ENCODE peak calls at places on chromosome 4, in ten cellular contexts. D is putamen, K is RPMI7951, X is AML-193, E is T47D, O is cardiac septum, L is Kasumi-1, Q is posterior vena cava, N is sigmoid colon, C is NCI-H524. V is an unnamed sample.

GRCh38 chr4:126097155-126097554 is 782.4 kb downstream of the FAT4 start:
- DNase-seq in D (no peak), K (no peak), X (no peak), E (no peak), O (no peak), L (no peak), Q (no peak), N (no peak), C (no peak), V (no peak)

GRCh38 chr4:11487139-11487538 is 58.4 kb upstream of the HS3ST1 start:
- DNase-seq in D (no peak), K (no peak), X (no peak), E (no peak), O (no peak), L (no peak), Q (no peak), N (no peak), C (no peak), V (peak)

GRCh38 chr4:83043801-83044407 is 8.9 kb downstream of the COPS4 start:
- DNase-seq in D (no peak), K (peak), X (no peak), E (no peak), O (no peak), L (no peak), Q (no peak), N (no peak), C (no peak), V (no peak)

GRCh38 chr4:3833326-3833989 is 67.3 kb downstream of the ADRA2C start:
- DNase-seq in D (no peak), K (no peak), X (no peak), E (no peak), O (no peak), L (no peak), Q (no peak), N (no peak), C (no peak), V (no peak)

GRCh38 chr4:117327491-117327890 is 242.1 kb upstream of the TRAM1L1 start:
- DNase-seq in D (no peak), K (peak), X (no peak), E (no peak), O (no peak), L (no peak), Q (no peak), N (no peak), C (no peak), V (no peak)

GRCh38 chr4:11427201-11427996 is 1.3 kb downstream of the HS3ST1 start:
- DNase-seq in D (no peak), K (no peak), X (no peak), E (no peak), O (no peak), L (no peak), Q (peak), N (no peak), C (no peak), V (peak)

GRCh38 chr4:79164961-79165610 is 160.8 kb downstream of the NAA11 start:
- DNase-seq in D (no peak), K (no peak), X (no peak), E (no peak), O (no peak), L (peak), Q (no peak), N (no peak), C (peak), V (peak)

GRCh38 chr4:95705323-95705722 is 134.6 kb upstream of the PDHA2 start:
- DNase-seq in D (no peak), K (no peak), X (no peak), E (no peak), O (no peak), L (no peak), Q (no peak), N (no peak), C (no peak), V (no peak)

GRCh38 chr4:9867746-9868425 is 86.5 kb downstream of the DRD5 start:
- DNase-seq in D (no peak), K (no peak), X (no peak), E (no peak), O (no peak), L (no peak), Q (no peak), N (no peak), C (peak), V (peak)

GRCh38 chr4:157012296-157012695 is 40.7 kb upstream of the PDGFC start:
- DNase-seq in D (no peak), K (no peak), X (no peak), E (no peak), O (no peak), L (no peak), Q (no peak), N (no peak), C (no peak), V (no peak)

GRCh38 chr4:67106846-67107467 is 438.3 kb downstream of the CENPC start:
- DNase-seq in D (no peak), K (no peak), X (no peak), E (peak), O (no peak), L (no peak), Q (no peak), N (no peak), C (peak), V (peak)

GRCh38 chr4:6619466-6620255 is 20.8 kb upstream of the MRFAP1 start:
- DNase-seq in D (no peak), K (no peak), X (no peak), E (no peak), O (no peak), L (no peak), Q (peak), N (peak), C (no peak), V (no peak)

GRCh38 chr4:114597410-114598115 is 1.0 kb upstream of the UGT8 start:
- DNase-seq in D (peak), K (no peak), X (no peak), E (no peak), O (no peak), L (no peak), Q (peak), N (no peak), C (no peak), V (no peak)

GRCh38 chr4:40998680-40999358 is 215.5 kb downstream of the APBB2 start:
- DNase-seq in D (no peak), K (peak), X (no peak), E (no peak), O (no peak), L (no peak), Q (no peak), N (no peak), C (no peak), V (no peak)

GRCh38 chr4:101285985-101286384 is 61.3 kb downstream of the PPP3CA start:
- DNase-seq in D (no peak), K (no peak), X (no peak), E (no peak), O (no peak), L (no peak), Q (no peak), N (no peak), C (no peak), V (no peak)

GRCh38 chr4:77917075-77917474 is 54.4 kb downstream of the MRPL1 start:
- DNase-seq in D (no peak), K (no peak), X (no peak), E (no peak), O (no peak), L (no peak), Q (no peak), N (no peak), C (no peak), V (no peak)

GRCh38 chr4:13527983-13528822 is 16.1 kb downstream of the NKX3-2 start:
- DNase-seq in D (no peak), K (no peak), X (no peak), E (no peak), O (no peak), L (peak), Q (peak), N (peak), C (no peak), V (no peak)

GRCh38 chr4:81839347-81840042 is 367.8 kb upstream of the RASGEF1B start:
- DNase-seq in D (no peak), K (no peak), X (no peak), E (no peak), O (no peak), L (no peak), Q (no peak), N (no peak), C (no peak), V (no peak)

GRCh38 chr4:78937837-78938236 is 1.4 kb downstream of the PAQR3 start:
- DNase-seq in D (no peak), K (peak), X (no peak), E (no peak), O (no peak), L (no peak), Q (no peak), N (no peak), C (no peak), V (no peak)

GRCh38 chr4:39975488-39976089 is 2.1 kb downstream of the PDS5A start:
- DNase-seq in D (no peak), K (no peak), X (no peak), E (no peak), O (no peak), L (no peak), Q (no peak), N (no peak), C (no peak), V (no peak)

GRCh38 chr4:189940178-189941004 is at the start of gene FRG1:
- DNase-seq in D (peak), K (peak), X (no peak), E (peak), O (peak), L (no peak), Q (peak), N (peak), C (no peak), V (no peak)

GRCh38 chr4:187908079-187908501 is 87.5 kb upstream of the ZFP42 start:
- DNase-seq in D (no peak), K (peak), X (no peak), E (no peak), O (no peak), L (no peak), Q (no peak), N (no peak), C (no peak), V (no peak)

GRCh38 chr4:83381173-83381572 is 46.5 kb upstream of the HPSE start:
- DNase-seq in D (no peak), K (no peak), X (no peak), E (peak), O (no peak), L (no peak), Q (no peak), N (no peak), C (no peak), V (no peak)

GRCh38 chr4:80767944-80768343 is 262.6 kb upstream of the BMP3 start:
- DNase-seq in D (no peak), K (no peak), X (no peak), E (peak), O (no peak), L (no peak), Q (no peak), N (no peak), C (no peak), V (no peak)

V was measured in NCI-H2171 treated with DMSO at 0.1 percent for 48 hours.